ENCODE peak calls at places on chromosomes 2 and 18, in ten cellular contexts. J is Peyer's patch; B is psoas muscle; X is tibial nerve; G is iPS DF 6.9; N is gastrocnemius medialis; O is A549; Y is CD4-positive, CD25-positive, alpha-beta regulatory T cell; M is adrenal gland; U is uterus. D is an unnamed sample.
A peak's percentile ranks its signal among the peaks of the same experiment; 100 is the strongest.

GRCh38 chr2:95300391-95300938 is 3.3 kb downstream of the KCNIP3 start:
- DNase-seq in J (peak; percentile 51), B (no peak), X (no peak), G (no peak), N (no peak), O (no peak), Y (no peak), M (no peak), U (no peak), D (no peak)

GRCh38 chr2:127193948-127194267 is 26.2 kb downstream of the CYP27C1 start:
- DNase-seq in J (no peak), B (no peak), X (no peak), G (no peak), N (no peak), O (no peak), Y (no peak), M (no peak), U (no peak), D (no peak)

GRCh38 chr2:30367232-30368070 is 79.6 kb upstream of the LCLAT1 start:
- DNase-seq in J (no peak), B (no peak), X (no peak), G (no peak), N (no peak), O (no peak), Y (no peak), M (no peak), U (no peak), D (no peak)

GRCh38 chr2:190553254-190553653 is 18.7 kb upstream of the NEMP2 start:
- DNase-seq in J (no peak), B (no peak), X (no peak), G (no peak), N (no peak), O (no peak), Y (no peak), M (no peak), U (no peak), D (no peak)

GRCh38 chr18:26383454-26384270 is 157.4 kb downstream of the TAF4B start:
- DNase-seq in J (no peak), B (no peak), X (no peak), G (peak; percentile 16), N (no peak), O (peak; percentile 19), Y (no peak), M (no peak), U (no peak), D (no peak)

GRCh38 chr2:218367415-218368149 is 10.9 kb downstream of the CATIP start:
- DNase-seq in J (peak; percentile 95), B (peak; percentile 90), X (peak; percentile 68), G (peak; percentile 58), N (peak; percentile 73), O (peak; percentile 78), Y (peak; percentile 61), M (peak; percentile 92), U (peak; percentile 87), D (peak; percentile 90)

GRCh38 chr18:43893001-43893637 is 615.8 kb upstream of the SYT4 start:
- DNase-seq in J (no peak), B (no peak), X (no peak), G (no peak), N (no peak), O (no peak), Y (no peak), M (peak; percentile 54), U (no peak), D (no peak)

GRCh38 chr2:162938387-162938786 is 99.8 kb upstream of the KCNH7 start:
- DNase-seq in J (no peak), B (no peak), X (no peak), G (no peak), N (no peak), O (no peak), Y (no peak), M (no peak), U (no peak), D (no peak)

GRCh38 chr18:76979111-76979751 is 153.4 kb downstream of the MBP start:
- DNase-seq in J (no peak), B (no peak), X (no peak), G (no peak), N (no peak), O (no peak), Y (no peak), M (no peak), U (no peak), D (no peak)

GRCh38 chr2:239735131-239735828 is 289.9 kb downstream of the NDUFA10 start:
- DNase-seq in J (no peak), B (no peak), X (no peak), G (no peak), N (peak; percentile 37), O (no peak), Y (no peak), M (no peak), U (no peak), D (no peak)

DNA sequence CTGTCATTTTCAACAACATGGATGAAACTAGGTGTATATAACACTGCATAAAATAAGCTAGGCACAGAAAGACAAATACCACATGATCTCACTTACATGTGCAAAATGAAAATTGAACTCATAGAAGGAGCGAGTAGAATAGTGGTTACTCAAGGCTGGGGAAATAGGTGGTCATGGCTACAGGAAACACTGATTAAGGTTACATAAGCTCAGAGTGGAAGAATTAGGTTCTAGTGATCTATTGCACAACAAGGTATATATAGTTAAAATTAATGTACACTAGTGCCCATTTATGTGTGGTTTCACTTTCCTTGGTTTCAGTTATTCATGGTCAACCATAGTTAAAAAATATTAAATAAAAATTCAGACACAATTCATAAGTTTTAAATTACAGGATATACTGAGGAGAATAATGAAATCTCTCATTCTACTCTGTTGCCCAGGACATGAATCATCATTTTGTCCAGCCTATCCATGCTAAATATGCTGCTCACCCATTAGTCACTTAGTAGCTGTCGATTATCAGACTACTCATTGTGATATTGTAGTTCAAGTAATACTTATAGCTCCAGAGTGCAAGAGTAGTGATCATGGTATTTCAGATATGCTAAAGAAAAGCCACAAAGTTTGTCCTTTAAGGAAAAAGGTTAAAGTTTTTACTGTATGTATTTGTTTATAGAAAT is 1530.9 kb upstream of the LRRTM1 start:
- DNase-seq in J (no peak), B (no peak), X (no peak), G (no peak), N (no peak), O (no peak), Y (no peak), M (no peak), U (no peak), D (no peak)
- H3K9me3 ChIP-seq in J (no peaks in the 10 kb centered on the region), B (peaks cover 14% of the 10 kb centered on the region), X (no peaks in the 10 kb centered on the region), G (no peaks in the 10 kb centered on the region), N (no peaks in the 10 kb centered on the region), O (peaks cover 7% of the 10 kb centered on the region), Y (no peaks in the 10 kb centered on the region), M (no peaks in the 10 kb centered on the region), U (no peaks in the 10 kb centered on the region), D (no peaks in the 10 kb centered on the region)

GRCh38 chr2:48249093-48249492 is 280.9 kb upstream of the STON1 start:
- DNase-seq in J (no peak), B (no peak), X (no peak), G (no peak), N (no peak), O (no peak), Y (no peak), M (no peak), U (no peak), D (no peak)

GRCh38 chr2:48249631-48250473 is 280.1 kb upstream of the STON1 start:
- DNase-seq in J (no peak), B (no peak), X (no peak), G (no peak), N (peak; percentile 78), O (no peak), Y (no peak), M (no peak), U (no peak), D (no peak)

GRCh38 chr2:48251437-48252148 is 278.4 kb upstream of the STON1 start:
- DNase-seq in J (no peak), B (no peak), X (no peak), G (no peak), N (no peak), O (no peak), Y (no peak), M (no peak), U (no peak), D (no peak)

GRCh38 chr2:48250474-48250844 is 279.5 kb upstream of the STON1 start:
- DNase-seq in J (no peak), B (no peak), X (no peak), G (no peak), N (no peak), O (no peak), Y (no peak), M (no peak), U (no peak), D (no peak)

GRCh38 chr2:48250943-48251342 is 279.0 kb upstream of the STON1 start:
- DNase-seq in J (no peak), B (no peak), X (no peak), G (no peak), N (peak; percentile 36), O (no peak), Y (no peak), M (no peak), U (no peak), D (no peak)
- H3K4me3 ChIP-seq in J (no peak overlapping the region), B (no peak overlapping the region), X (no peak overlapping the region), G (no peak overlapping the region), N (no peak overlapping the region), O (no peak overlapping the region), Y (no peak overlapping the region), M (no peak overlapping the region), U (no peak overlapping the region), D (no peak overlapping the region)

DNA sequence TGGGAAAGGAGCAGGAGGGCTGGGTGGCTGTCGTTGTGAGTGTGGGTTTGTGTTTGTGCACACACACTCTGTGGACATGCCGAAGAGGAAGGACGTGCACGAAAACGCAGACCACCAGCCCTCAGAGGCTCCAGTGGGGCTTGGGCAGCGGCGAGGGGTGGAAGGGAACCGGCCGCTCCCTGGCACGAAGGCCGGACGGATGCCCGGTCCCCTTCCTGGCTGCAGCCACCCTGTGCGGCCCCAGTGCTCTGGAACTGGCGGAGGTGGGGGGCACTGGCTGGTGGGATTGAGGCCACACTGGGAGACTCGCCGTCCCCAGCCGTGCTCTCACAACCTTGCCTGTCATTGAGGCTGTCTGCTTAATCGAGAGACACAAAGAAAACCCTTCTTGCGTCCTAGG is 852.6 kb upstream of the SALL3 start:
- DNase-seq in J (no peak), B (no peak), X (no peak), G (no peak), N (no peak), O (no peak), Y (no peak), M (no peak), U (no peak), D (no peak)
- H3K9me3 ChIP-seq in J (no peaks in the 10 kb centered on the region), B (no peaks in the 10 kb centered on the region), X (no peaks in the 10 kb centered on the region), G (no peaks in the 10 kb centered on the region), N (no peaks in the 10 kb centered on the region), O (no peaks in the 10 kb centered on the region), Y (peaks cover 19% of the 10 kb centered on the region), M (no peaks in the 10 kb centered on the region), U (no peaks in the 10 kb centered on the region), D (no peaks in the 10 kb centered on the region)

GRCh38 chr18:78974115-78974740 is 5.4 kb upstream of the SALL3 start:
- DNase-seq in J (no peak), B (no peak), X (no peak), G (no peak), N (no peak), O (no peak), Y (no peak), M (no peak), U (no peak), D (peak; percentile 30)
- H3K4me3 ChIP-seq in J (peak overlapping the region; percentile 10), B (peak overlapping the region; percentile 45), X (no peak overlapping the region), G (peak overlapping the region; percentile 25), N (no peak overlapping the region), O (no peak overlapping the region), Y (no peak overlapping the region), M (no peak overlapping the region), U (no peak overlapping the region), D (no peak overlapping the region)

GRCh38 chr2:3633089-3633981 is 24.7 kb upstream of the ALLC start:
- DNase-seq in J (peak; percentile 39), B (no peak), X (no peak), G (no peak), N (no peak), O (no peak), Y (no peak), M (peak; percentile 56), U (peak; percentile 11), D (no peak)
- H3K9me3 ChIP-seq in J (no peaks in the 10 kb centered on the region), B (no peaks in the 10 kb centered on the region), X (no peaks in the 10 kb centered on the region), G (no peaks in the 10 kb centered on the region), N (no peaks in the 10 kb centered on the region), O (no peaks in the 10 kb centered on the region), Y (no peaks in the 10 kb centered on the region), M (no peaks in the 10 kb centered on the region), U (no peaks in the 10 kb centered on the region), D (no peaks in the 10 kb centered on the region)